ENCODE peak calls at places on chromosomes 12 and 14, in ten cellular contexts. Y, B, J, X, R, I, N, A, O and W are unnamed samples.

GRCh38 chr12:21276826-21277225 is 57.9 kb downstream of the SLCO1A2 start:
- DNase-seq in J (peak; percentile 41), O (no peak), R (no peak), X (no peak), B (no peak), N (no peak), A (no peak), Y (no peak), I (no peak), W (no peak)

GRCh38 chr12:31215521-31216232 is 110.3 kb downstream of the SINHCAF start:
- DNase-seq in N (no peak), Y (no peak), J (no peak), R (no peak), A (no peak), B (no peak), O (no peak), X (no peak), I (no peak), W (no peak)

GRCh38 chr12:78933014-78933413 is 68.4 kb downstream of the SYT1 start:
- DNase-seq in N (no peak), B (no peak), I (no peak), R (peak; percentile 40), O (no peak), X (no peak), Y (no peak), J (no peak), A (no peak), W (peak; percentile 21)

GRCh38 chr12:119444462-119445044 is 110.0 kb downstream of the CCDC60 start:
- DNase-seq in Y (no peak), O (peak; percentile 59), A (no peak), R (peak; percentile 2), N (peak; percentile 76), I (no peak), B (peak; percentile 5), X (peak; percentile 46), J (peak; percentile 46), W (no peak)

GRCh38 chr12:88247241-88247643 is 105.1 kb downstream of the TMTC3 start:
- DNase-seq in B (peak; percentile 65), A (peak; percentile 75), R (peak; percentile 92), N (no peak), I (no peak), O (no peak), X (peak; percentile 10), J (no peak), Y (no peak), W (peak; percentile 89)

GRCh38 chr14:100108042-100108825 is 43.0 kb downstream of the EVL start:
- DNase-seq in B (peak; percentile 57), Y (no peak), R (peak; percentile 24), X (peak; percentile 88), J (peak; percentile 84), O (peak; percentile 90), I (peak; percentile 86), A (no peak), N (peak; percentile 89), W (peak; percentile 90)

GRCh38 chr14:75280831-75281690 is 2.4 kb downstream of the FOS start:
- DNase-seq in Y (no peak), N (no peak), A (no peak), R (no peak), B (no peak), J (no peak), I (no peak), O (no peak), X (no peak), W (no peak)

GRCh38 chr14:97848351-97848980 is 1051.3 kb downstream of the VRK1 start:
- DNase-seq in A (no peak), O (no peak), R (no peak), N (peak; percentile 78), Y (no peak), I (no peak), B (no peak), J (no peak), X (no peak), W (no peak)

GRCh38 chr12:1590083-1590979 is 4.0 kb downstream of the FBXL14 start:
- DNase-seq in I (no peak), A (no peak), N (peak; percentile 94), B (no peak), O (no peak), X (no peak), J (no peak), Y (no peak), R (peak; percentile 90), W (no peak)

GRCh38 chr12:77382096-77382742 is 316.9 kb upstream of the E2F7 start:
- DNase-seq in X (no peak), N (no peak), R (no peak), B (no peak), I (no peak), Y (no peak), A (no peak), J (no peak), O (no peak), W (peak; percentile 27)

GRCh38 chr12:47360771-47361388 is 281.1 kb upstream of the AMIGO2 start:
- DNase-seq in O (no peak), A (no peak), Y (no peak), R (no peak), B (no peak), J (no peak), I (peak; percentile 63), N (no peak), X (no peak), W (no peak)

GRCh38 chr12:108700833-108701450 is 30.4 kb downstream of the CORO1C start:
- DNase-seq in A (no peak), R (no peak), Y (no peak), O (no peak), I (no peak), N (no peak), X (no peak), B (no peak), J (no peak), W (no peak)

DNA sequence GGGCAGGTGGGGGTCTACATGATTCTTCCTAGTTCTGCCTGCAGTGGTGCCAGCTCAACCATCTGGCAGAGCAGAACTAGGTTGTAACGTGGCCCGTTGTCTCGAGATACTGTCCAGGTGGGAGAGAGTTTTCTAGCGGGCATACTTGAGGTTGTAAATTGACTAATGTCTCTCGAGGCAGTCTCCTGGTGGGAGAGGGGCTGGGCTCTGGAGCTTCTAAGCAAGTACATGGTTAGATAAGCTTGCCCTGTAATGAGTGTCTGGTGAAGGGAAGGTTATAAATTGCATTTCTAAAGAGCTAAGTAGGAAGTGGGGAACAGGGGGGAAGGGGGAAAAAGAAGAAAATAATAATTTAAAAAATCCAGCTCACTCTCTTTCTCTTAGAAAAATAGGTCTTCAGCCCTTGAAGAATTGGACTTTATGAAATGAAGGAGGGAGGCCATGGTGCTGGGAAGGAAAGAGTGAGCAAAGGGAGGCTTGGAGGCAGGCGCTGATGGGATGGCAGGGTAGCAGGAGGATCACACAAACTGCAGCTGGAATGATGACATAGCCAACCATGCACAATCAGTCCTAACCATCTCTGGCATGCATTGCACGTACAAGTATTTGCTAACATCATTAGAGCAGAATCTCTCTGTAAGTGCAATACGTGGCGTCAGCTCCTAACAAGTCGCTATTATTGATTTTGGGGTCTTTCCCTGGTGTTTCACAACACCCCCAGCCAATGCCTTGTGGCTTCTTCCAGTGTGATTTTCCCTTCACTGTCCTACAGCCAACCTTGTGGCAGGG is 18.3 kb downstream of the BDKRB1 start:
- DNase-seq in B (no peak), X (no peak), R (peak; percentile 97), A (peak; percentile 59), I (no peak), J (no peak), O (no peak), Y (peak; percentile 91), N (no peak), W (peak; percentile 81)
- TF ChIP-seq CTCF in B (no peak), X (no peak), R (no peak), A (no peak), I (no peak), J (no peak), O (no peak), Y (no peak), N (no peak), W (no peak)

DNA sequence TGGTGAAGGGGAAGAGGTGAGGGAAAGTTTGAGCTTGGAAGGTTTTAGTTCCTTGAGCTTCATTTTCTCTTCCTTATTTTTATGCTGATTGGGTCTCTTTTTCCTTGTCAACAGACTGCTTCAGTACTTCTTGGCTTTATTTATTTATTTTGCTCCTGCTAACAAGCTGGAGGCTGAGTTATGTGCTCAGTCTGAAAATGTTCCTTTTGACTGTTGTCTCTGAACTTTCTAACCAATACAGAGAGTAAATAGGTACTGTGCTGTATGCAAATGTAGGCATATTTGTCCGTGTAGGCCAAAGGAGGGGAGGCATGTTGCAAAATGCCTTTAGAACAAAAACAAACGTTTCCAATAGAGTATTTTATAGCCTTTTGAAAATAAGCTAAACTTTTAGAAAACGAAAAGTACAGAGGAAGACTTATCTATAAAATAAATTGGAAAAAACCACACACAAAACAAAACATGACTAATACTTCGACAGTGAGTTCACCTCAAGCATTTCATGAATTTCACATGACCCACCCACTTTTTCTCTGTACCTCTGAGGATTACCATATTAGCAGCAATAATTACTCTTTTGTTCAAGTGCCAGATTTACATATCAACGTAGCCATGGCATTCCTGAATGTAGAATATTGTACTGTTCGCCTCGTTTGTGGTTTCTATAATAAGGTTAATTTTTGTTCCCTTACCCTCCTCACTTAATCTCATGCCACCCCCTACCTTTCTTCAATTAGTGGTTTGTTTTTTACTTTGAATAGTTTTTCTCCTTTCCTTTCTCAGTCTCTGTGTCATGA is 4.7 kb upstream of the CREBL2 start:
- DNase-seq in Y (no peak), J (no peak), O (no peak), I (no peak), N (no peak), R (peak; percentile 91), X (no peak), B (peak; percentile 71), A (peak; percentile 15), W (no peak)
- H3K4me3 ChIP-seq in Y (no peak overlapping the region), J (no peak overlapping the region), O (no peak overlapping the region), I (no peak overlapping the region), N (no peak overlapping the region), R (peak overlapping the region; percentile 43), X (no peak overlapping the region), B (no peak overlapping the region), A (no peak overlapping the region), W (no peak overlapping the region)

DNA sequence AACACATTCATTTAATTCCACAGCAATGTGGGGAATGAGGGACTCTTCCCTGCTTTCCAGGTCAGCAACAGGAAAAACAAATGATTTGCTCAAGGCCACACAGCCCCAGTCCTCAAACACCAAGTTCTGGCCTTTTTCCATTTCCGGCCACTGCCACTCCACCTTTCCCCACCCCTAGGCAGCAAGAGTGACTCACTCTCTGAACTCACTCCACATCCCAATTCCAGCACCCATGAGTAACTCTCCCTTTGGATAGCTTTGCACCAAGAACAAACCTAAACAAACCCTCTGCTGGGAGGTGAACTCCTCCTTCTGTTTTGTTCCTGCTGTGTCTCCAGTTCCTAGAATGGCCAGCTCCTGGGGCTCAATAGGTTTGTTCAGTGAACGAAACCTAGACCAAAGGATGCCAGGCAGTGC is 30.4 kb upstream of the PLEKHG6 start:
- DNase-seq in X (peak; percentile 86), J (peak; percentile 88), N (no peak), I (no peak), O (no peak), B (peak; percentile 68), Y (peak; percentile 79), R (peak; percentile 90), A (peak; percentile 68), W (peak; percentile 96)
- TF ChIP-seq CTCF in X (no peak), J (no peak), N (no peak), I (no peak), O (no peak), B (no peak), Y (peak; percentile 22), R (no peak), A (no peak), W (no peak)

DNA sequence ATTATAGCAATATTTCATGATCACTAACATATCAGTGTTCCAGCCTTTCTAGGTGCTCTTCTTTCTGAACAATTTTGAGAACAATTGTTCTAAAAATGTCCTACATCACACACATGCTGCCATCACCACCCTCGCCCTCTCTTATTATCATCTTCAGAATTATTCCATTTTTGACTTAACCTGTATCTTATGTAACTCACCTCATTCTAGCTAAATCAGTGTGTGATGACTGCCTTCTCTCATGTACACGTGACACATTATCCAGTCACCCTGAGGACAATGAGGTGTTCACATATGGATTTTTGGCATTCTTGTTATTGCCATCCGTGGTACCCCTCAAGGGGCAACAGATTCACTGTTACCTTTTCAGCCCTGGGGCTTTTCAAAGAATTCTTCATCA is 87.3 kb downstream of the RFX4 start:
- DNase-seq in A (no peak), N (no peak), I (no peak), J (no peak), B (no peak), X (no peak), Y (no peak), R (no peak), O (no peak), W (no peak)
- H3K4me3 ChIP-seq in A (no peak overlapping the region), N (no peak overlapping the region), I (no peak overlapping the region), J (no peak overlapping the region), B (no peak overlapping the region), X (no peak overlapping the region), Y (no peak overlapping the region), R (no peak overlapping the region), O (no peak overlapping the region), W (no peak overlapping the region)